ENCODE peak calls at places on chromosomes 13 and 19, in eight cellular contexts. One of them, this sample, is unnamed.

GRCh38 chr19:374886-375235 is 30.3 kb upstream of the MIER2 start:
- DNase-seq in SJCRH30: no peak
- DNase-seq in effector memory CD4-positive, alpha-beta T cell: no peak
- DNase-seq in hepatocyte: no peak
- DNase-seq in RWPE1: no peak
- DNase-seq in coronary artery: peak
- DNase-seq in lower lobe of right lung: no peak
- DNase-seq in GM23338: peak
- DNase-seq in this sample: no peak

GRCh38 chr13:52454459-52454824 is 836 bp upstream of the CKAP2 start:
- DNase-seq in SJCRH30: peak
- DNase-seq in effector memory CD4-positive, alpha-beta T cell: no peak
- DNase-seq in hepatocyte: peak
- DNase-seq in RWPE1: peak
- DNase-seq in coronary artery: no peak
- DNase-seq in lower lobe of right lung: no peak
- DNase-seq in GM23338: peak
- DNase-seq in this sample: no peak

GRCh38 chr19:16345457-16345856 is 20.8 kb downstream of the KLF2 start:
- DNase-seq in SJCRH30: no peak
- DNase-seq in effector memory CD4-positive, alpha-beta T cell: no peak
- DNase-seq in hepatocyte: no peak
- DNase-seq in RWPE1: no peak
- DNase-seq in coronary artery: no peak
- DNase-seq in lower lobe of right lung: no peak
- DNase-seq in GM23338: no peak
- DNase-seq in this sample: no peak

GRCh38 chr13:40503966-40504591 is 162.4 kb downstream of the FOXO1 start:
- DNase-seq in SJCRH30: no peak
- DNase-seq in effector memory CD4-positive, alpha-beta T cell: no peak
- DNase-seq in hepatocyte: peak
- DNase-seq in RWPE1: peak
- DNase-seq in coronary artery: no peak
- DNase-seq in lower lobe of right lung: no peak
- DNase-seq in GM23338: peak
- DNase-seq in this sample: no peak

GRCh38 chr19:18128805-18129204 is 24.2 kb upstream of the PIK3R2 start:
- DNase-seq in SJCRH30: no peak
- DNase-seq in effector memory CD4-positive, alpha-beta T cell: no peak
- DNase-seq in hepatocyte: no peak
- DNase-seq in RWPE1: no peak
- DNase-seq in coronary artery: no peak
- DNase-seq in lower lobe of right lung: no peak
- DNase-seq in GM23338: no peak
- DNase-seq in this sample: no peak

GRCh38 chr19:48795055-48795854 is 15.6 kb downstream of the BCAT2 start:
- DNase-seq in SJCRH30: peak
- DNase-seq in effector memory CD4-positive, alpha-beta T cell: peak
- DNase-seq in hepatocyte: peak
- DNase-seq in RWPE1: peak
- DNase-seq in coronary artery: peak
- DNase-seq in lower lobe of right lung: peak
- DNase-seq in GM23338: peak
- DNase-seq in this sample: peak

GRCh38 chr13:73179906-73180305 is 121.1 kb downstream of the KLF5 start:
- DNase-seq in SJCRH30: no peak
- DNase-seq in effector memory CD4-positive, alpha-beta T cell: no peak
- DNase-seq in hepatocyte: no peak
- DNase-seq in RWPE1: no peak
- DNase-seq in coronary artery: no peak
- DNase-seq in lower lobe of right lung: no peak
- DNase-seq in GM23338: no peak
- DNase-seq in this sample: no peak

GRCh38 chr13:51731759-51732158 is 72.2 kb downstream of the DHRS12 start:
- DNase-seq in SJCRH30: peak
- DNase-seq in effector memory CD4-positive, alpha-beta T cell: no peak
- DNase-seq in hepatocyte: no peak
- DNase-seq in RWPE1: no peak
- DNase-seq in coronary artery: no peak
- DNase-seq in lower lobe of right lung: no peak
- DNase-seq in GM23338: no peak
- DNase-seq in this sample: no peak

GRCh38 chr19:52197964-52198363 is 8.1 kb downstream of the PPP2R1A start:
- DNase-seq in SJCRH30: no peak
- DNase-seq in effector memory CD4-positive, alpha-beta T cell: no peak
- DNase-seq in hepatocyte: no peak
- DNase-seq in RWPE1: no peak
- DNase-seq in coronary artery: no peak
- DNase-seq in lower lobe of right lung: no peak
- DNase-seq in GM23338: no peak
- DNase-seq in this sample: no peak

GRCh38 chr19:45947926-45948325 is 25.7 kb downstream of the NOVA2 start:
- DNase-seq in SJCRH30: no peak
- DNase-seq in effector memory CD4-positive, alpha-beta T cell: no peak
- DNase-seq in hepatocyte: no peak
- DNase-seq in RWPE1: no peak
- DNase-seq in coronary artery: no peak
- DNase-seq in lower lobe of right lung: no peak
- DNase-seq in GM23338: no peak
- DNase-seq in this sample: no peak

GRCh38 chr19:4878491-4878968 is 11.1 kb upstream of the PLIN3 start:
- DNase-seq in SJCRH30: peak
- DNase-seq in effector memory CD4-positive, alpha-beta T cell: no peak
- DNase-seq in hepatocyte: no peak
- DNase-seq in RWPE1: no peak
- DNase-seq in coronary artery: no peak
- DNase-seq in lower lobe of right lung: no peak
- DNase-seq in GM23338: peak
- DNase-seq in this sample: no peak

GRCh38 chr19:57141699-57142098 is 3.3 kb downstream of the ZIM3 start:
- DNase-seq in SJCRH30: no peak
- DNase-seq in effector memory CD4-positive, alpha-beta T cell: no peak
- DNase-seq in hepatocyte: no peak
- DNase-seq in RWPE1: no peak
- DNase-seq in coronary artery: no peak
- DNase-seq in lower lobe of right lung: no peak
- DNase-seq in GM23338: no peak
- DNase-seq in this sample: no peak

GRCh38 chr13:106919638-106920037 is 351.7 kb upstream of the ARGLU1 start:
- DNase-seq in SJCRH30: peak
- DNase-seq in effector memory CD4-positive, alpha-beta T cell: no peak
- DNase-seq in hepatocyte: peak
- DNase-seq in RWPE1: no peak
- DNase-seq in coronary artery: peak
- DNase-seq in lower lobe of right lung: peak
- DNase-seq in GM23338: peak
- DNase-seq in this sample: no peak

GRCh38 chr19:31698352-31698751 is 349.1 kb upstream of the TSHZ3 start:
- DNase-seq in SJCRH30: peak
- DNase-seq in effector memory CD4-positive, alpha-beta T cell: no peak
- DNase-seq in hepatocyte: no peak
- DNase-seq in RWPE1: no peak
- DNase-seq in coronary artery: no peak
- DNase-seq in lower lobe of right lung: no peak
- DNase-seq in GM23338: no peak
- DNase-seq in this sample: no peak

GRCh38 chr13:92433386-92433785 is 793.2 kb upstream of the GPC6 start:
- DNase-seq in SJCRH30: no peak
- DNase-seq in effector memory CD4-positive, alpha-beta T cell: no peak
- DNase-seq in hepatocyte: no peak
- DNase-seq in RWPE1: no peak
- DNase-seq in coronary artery: no peak
- DNase-seq in lower lobe of right lung: no peak
- DNase-seq in GM23338: no peak
- DNase-seq in this sample: no peak

DNA sequence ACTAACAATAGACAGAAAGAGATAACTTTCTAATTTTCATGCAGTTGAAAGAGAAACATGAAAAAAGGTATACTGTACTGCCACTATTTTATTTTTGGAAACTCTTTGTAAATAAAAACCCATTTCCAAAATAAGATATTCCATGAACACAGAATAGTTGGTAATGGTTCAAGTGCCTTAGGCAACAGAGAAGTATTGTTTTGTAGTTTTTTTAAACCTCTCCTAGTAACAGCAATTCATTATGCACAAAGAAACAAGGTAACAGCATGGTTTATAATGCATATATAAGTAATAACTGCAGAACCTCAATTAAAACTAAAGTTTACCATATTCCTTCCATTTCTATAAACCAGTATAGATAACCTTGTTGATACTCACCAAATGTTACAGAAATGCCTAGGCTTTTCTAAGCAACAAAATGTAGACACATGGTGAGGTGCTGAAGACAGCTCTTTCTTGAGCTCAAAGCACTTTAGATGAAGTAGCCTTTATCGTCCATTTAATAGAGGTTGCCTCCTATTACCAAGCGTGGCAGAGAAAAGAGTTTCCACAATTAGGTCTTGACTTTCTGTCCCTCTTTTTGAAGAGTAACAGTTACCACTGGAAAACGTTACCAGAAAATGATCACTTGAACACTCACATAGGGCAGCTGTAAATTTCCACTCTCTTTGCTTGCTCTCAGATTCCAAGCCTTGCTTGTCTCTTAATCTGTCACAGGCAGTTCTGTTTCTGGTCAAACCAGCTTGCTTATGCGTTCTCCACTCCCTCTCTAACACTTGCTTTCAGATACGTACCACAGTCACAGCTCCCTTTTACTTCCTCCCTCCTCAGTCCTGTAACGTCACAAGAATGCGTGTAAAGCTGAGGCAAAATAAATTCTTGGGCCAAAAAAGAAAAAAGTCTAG is 42.9 kb downstream of the CAB39L start:
- DNase-seq in SJCRH30: no peak
- DNase-seq in effector memory CD4-positive, alpha-beta T cell: no peak
- DNase-seq in hepatocyte: peak
- DNase-seq in RWPE1: no peak
- DNase-seq in coronary artery: no peak
- DNase-seq in lower lobe of right lung: no peak
- DNase-seq in GM23338: peak
- DNase-seq in this sample: no peak
- H3K27ac ChIP-seq in SJCRH30: no peak
- H3K27ac ChIP-seq in effector memory CD4-positive, alpha-beta T cell: no peak
- H3K27ac ChIP-seq in hepatocyte: peak
- H3K27ac ChIP-seq in RWPE1: no peak
- H3K27ac ChIP-seq in coronary artery: peak
- H3K27ac ChIP-seq in lower lobe of right lung: peak
- H3K27ac ChIP-seq in GM23338: no peak
- H3K27ac ChIP-seq in this sample: no peak

GRCh38 chr19:14553042-14553938 is 18.6 kb downstream of the NDUFB7 start:
- DNase-seq in SJCRH30: no peak
- DNase-seq in effector memory CD4-positive, alpha-beta T cell: no peak
- DNase-seq in hepatocyte: peak
- DNase-seq in RWPE1: no peak
- DNase-seq in coronary artery: no peak
- DNase-seq in lower lobe of right lung: no peak
- DNase-seq in GM23338: no peak
- DNase-seq in this sample: no peak

GRCh38 chr19:14553939-14554243 is 18.0 kb downstream of the NDUFB7 start:
- DNase-seq in SJCRH30: no peak
- DNase-seq in effector memory CD4-positive, alpha-beta T cell: no peak
- DNase-seq in hepatocyte: no peak
- DNase-seq in RWPE1: no peak
- DNase-seq in coronary artery: no peak
- DNase-seq in lower lobe of right lung: no peak
- DNase-seq in GM23338: no peak
- DNase-seq in this sample: no peak

GRCh38 chr19:14545716-14546082 is 16.3 kb downstream of the TECR start:
- DNase-seq in SJCRH30: no peak
- DNase-seq in effector memory CD4-positive, alpha-beta T cell: no peak
- DNase-seq in hepatocyte: no peak
- DNase-seq in RWPE1: no peak
- DNase-seq in coronary artery: no peak
- DNase-seq in lower lobe of right lung: no peak
- DNase-seq in GM23338: no peak
- DNase-seq in this sample: no peak

GRCh38 chr19:14554382-14554812 is 17.5 kb downstream of the NDUFB7 start:
- DNase-seq in SJCRH30: peak
- DNase-seq in effector memory CD4-positive, alpha-beta T cell: no peak
- DNase-seq in hepatocyte: peak
- DNase-seq in RWPE1: no peak
- DNase-seq in coronary artery: no peak
- DNase-seq in lower lobe of right lung: no peak
- DNase-seq in GM23338: peak
- DNase-seq in this sample: no peak

GRCh38 chr19:14550201-14550754 is 20.9 kb downstream of the TECR start:
- DNase-seq in SJCRH30: no peak
- DNase-seq in effector memory CD4-positive, alpha-beta T cell: no peak
- DNase-seq in hepatocyte: peak
- DNase-seq in RWPE1: peak
- DNase-seq in coronary artery: no peak
- DNase-seq in lower lobe of right lung: no peak
- DNase-seq in GM23338: no peak
- DNase-seq in this sample: no peak
- H3K27ac ChIP-seq in SJCRH30: no peak
- H3K27ac ChIP-seq in effector memory CD4-positive, alpha-beta T cell: peak
- H3K27ac ChIP-seq in hepatocyte: peak
- H3K27ac ChIP-seq in RWPE1: peak
- H3K27ac ChIP-seq in coronary artery: no peak
- H3K27ac ChIP-seq in lower lobe of right lung: no peak
- H3K27ac ChIP-seq in GM23338: no peak
- H3K27ac ChIP-seq in this sample: no peak

DNA sequence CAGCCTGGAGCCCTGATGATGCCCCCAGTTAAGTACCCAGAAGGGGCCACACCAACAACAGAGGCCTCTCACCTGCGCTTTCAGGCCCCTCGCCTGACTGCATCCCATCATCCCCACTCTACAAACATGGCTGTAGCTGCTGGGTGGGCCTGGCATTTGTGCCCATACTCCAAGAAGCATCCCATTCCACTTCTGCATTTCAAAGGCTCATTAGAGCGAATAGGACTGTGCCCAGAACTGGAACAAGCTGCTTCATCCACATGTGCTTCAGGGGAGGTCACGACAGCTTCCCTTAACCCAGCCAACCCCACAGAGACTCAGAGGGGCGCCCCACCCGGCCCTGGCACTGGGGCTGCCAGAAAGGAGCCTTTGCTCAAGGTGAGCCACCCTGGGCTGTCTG is 156.9 kb downstream of the SIPA1L3 start:
- DNase-seq in SJCRH30: no peak
- DNase-seq in effector memory CD4-positive, alpha-beta T cell: no peak
- DNase-seq in hepatocyte: no peak
- DNase-seq in RWPE1: no peak
- DNase-seq in coronary artery: no peak
- DNase-seq in lower lobe of right lung: no peak
- DNase-seq in GM23338: no peak
- DNase-seq in this sample: no peak
- H3K27ac ChIP-seq in SJCRH30: peak
- H3K27ac ChIP-seq in effector memory CD4-positive, alpha-beta T cell: no peak
- H3K27ac ChIP-seq in hepatocyte: peak
- H3K27ac ChIP-seq in RWPE1: peak
- H3K27ac ChIP-seq in coronary artery: no peak
- H3K27ac ChIP-seq in lower lobe of right lung: no peak
- H3K27ac ChIP-seq in GM23338: no peak
- H3K27ac ChIP-seq in this sample: peak

DNA sequence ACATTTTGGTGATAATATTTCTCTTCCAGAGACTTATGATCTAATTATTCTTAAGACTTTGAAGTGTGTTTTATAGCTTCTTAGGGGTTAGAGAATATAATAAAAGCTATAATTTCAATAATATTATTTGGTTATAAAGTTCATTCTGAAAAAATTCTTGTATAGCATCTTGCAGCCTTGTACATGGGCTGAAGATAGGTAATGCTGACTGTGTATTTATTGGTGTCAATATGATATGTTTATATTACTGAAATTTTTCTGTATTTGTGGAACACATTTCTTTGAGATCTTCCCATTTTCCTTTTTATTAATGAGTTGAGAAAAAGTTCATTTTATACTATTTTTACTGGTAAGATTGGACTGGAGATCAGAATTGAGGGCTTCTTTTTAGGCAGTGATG is 87.8 kb downstream of the TDRD3 start:
- DNase-seq in SJCRH30: no peak
- DNase-seq in effector memory CD4-positive, alpha-beta T cell: no peak
- DNase-seq in hepatocyte: no peak
- DNase-seq in RWPE1: no peak
- DNase-seq in coronary artery: no peak
- DNase-seq in lower lobe of right lung: no peak
- DNase-seq in GM23338: no peak
- DNase-seq in this sample: no peak
- H3K27ac ChIP-seq in SJCRH30: no peak
- H3K27ac ChIP-seq in effector memory CD4-positive, alpha-beta T cell: no peak
- H3K27ac ChIP-seq in hepatocyte: no peak
- H3K27ac ChIP-seq in RWPE1: no peak
- H3K27ac ChIP-seq in coronary artery: no peak
- H3K27ac ChIP-seq in lower lobe of right lung: no peak
- H3K27ac ChIP-seq in GM23338: no peak
- H3K27ac ChIP-seq in this sample: no peak

This sample was measured in WERI-Rb-1.